ENCODE peak calls at places on chromosome 4, in seven cellular contexts. C is GM23338; O is NCI-H2107; E is HuH-7.5; Y is stimulated activated CD8-positive, alpha-beta memory T cell treated with anti-CD3 and anti-CD28 coated beads, Interleukin-15, amount 100 ng/mL, for 24 hours; V is activated CD8-positive, alpha-beta memory T cell treated with anti-CD3 and anti-CD28 coated beads, Interleukin-2, amount 50 U/mL, for 4 hours; D is fibroblast of mammary gland. R is an unnamed sample.

GRCh38 chr4:109207060-109207459 is 95.4 kb downstream of the COL25A1 start:
- DNase-seq in C (no peak), O (no peak), E (no peak), Y (no peak), V (no peak), D (peak; percentile 75), R (no peak)

GRCh38 chr4:71186566-71187398 is 152.0 kb upstream of the SLC4A4 start:
- DNase-seq in C (peak; percentile 79), O (no peak), E (peak; percentile 68), Y (no peak), V (peak; percentile 33), D (no peak), R (peak; percentile 64)

GRCh38 chr4:118757761-118758213 is 72.6 kb downstream of the METTL14 start:
- DNase-seq in C (no peak), O (no peak), E (no peak), Y (no peak), V (no peak), D (peak; percentile 70), R (no peak)

GRCh38 chr4:37068580-37068979 is 176.0 kb upstream of the NWD2 start:
- DNase-seq in C (peak; percentile 68), O (no peak), E (no peak), Y (no peak), V (no peak), D (no peak), R (no peak)

GRCh38 chr4:119059221-119059620 is 76.4 kb upstream of the MYOZ2 start:
- DNase-seq in C (no peak), O (no peak), E (no peak), Y (no peak), V (no peak), D (no peak), R (no peak)

GRCh38 chr4:40395908-40396806 is 61.0 kb downstream of the CHRNA9 start:
- DNase-seq in C (peak; percentile 47), O (peak; percentile 69), E (peak; percentile 23), Y (no peak), V (no peak), D (peak; percentile 64), R (no peak)

GRCh38 chr4:93730251-93730650 is 98.3 kb upstream of the ATOH1 start:
- DNase-seq in C (no peak), O (no peak), E (no peak), Y (no peak), V (no peak), D (no peak), R (no peak)

GRCh38 chr4:26185436-26185835 is 135.4 kb upstream of the RBPJ start:
- DNase-seq in C (no peak), O (no peak), E (no peak), Y (no peak), V (no peak), D (no peak), R (no peak)

GRCh38 chr4:122978789-122979188 is 56.4 kb upstream of the NUDT6 start:
- DNase-seq in C (no peak), O (no peak), E (no peak), Y (no peak), V (no peak), D (no peak), R (no peak)